ENCODE peak calls at places on chromosome 13, in seven cellular contexts. R is keratinocyte, X is colonic mucosa, N is mammary epithelial cell, V is thyroid gland, B is GM23248, E is mucosa of descending colon. F is an unnamed sample.

GRCh38 chr13:23770428-23770827 is 118.8 kb downstream of the MIPEP start:
- DNase-seq in R (no peak), X (no peak), N (no peak), V (no peak), B (no peak), E (no peak), F (no peak)

GRCh38 chr13:34555988-34556387 is 386.1 kb upstream of the NBEA start:
- DNase-seq in R (no peak), X (no peak), N (no peak), V (no peak), B (no peak), E (no peak), F (no peak)

GRCh38 chr13:61918841-61919240 is 503.2 kb upstream of the PCDH20 start:
- DNase-seq in R (no peak), X (no peak), N (no peak), V (no peak), B (no peak), E (no peak), F (no peak)

GRCh38 chr13:75913925-75914324 is 277.8 kb downstream of the LMO7 start:
- DNase-seq in R (no peak), X (no peak), N (no peak), V (no peak), B (no peak), E (no peak), F (no peak)

GRCh38 chr13:76286178-76286577 is 600.0 kb downstream of the KCTD12 start:
- DNase-seq in R (no peak), X (no peak), N (no peak), V (no peak), B (peak; percentile 50), E (no peak), F (no peak)

GRCh38 chr13:73731564-73731963 is 402.6 kb downstream of the KLF12 start:
- DNase-seq in R (no peak), X (no peak), N (no peak), V (no peak), B (no peak), E (no peak), F (no peak)

GRCh38 chr13:36158606-36159005 is 27.4 kb upstream of the DCLK1 start:
- DNase-seq in R (no peak), X (no peak), N (peak; percentile 43), V (no peak), B (no peak), E (no peak), F (peak; percentile 58)

GRCh38 chr13:76271728-76272232 is 614.4 kb downstream of the KCTD12 start:
- DNase-seq in R (no peak), X (no peak), N (no peak), V (no peak), B (no peak), E (no peak), F (no peak)

GRCh38 chr13:50529154-50529882 is 314.2 kb downstream of the DLEU7 start:
- DNase-seq in R (peak; percentile 26), X (peak; percentile 90), N (peak; percentile 86), V (peak; percentile 98), B (peak; percentile 92), E (peak; percentile 91), F (no peak)

GRCh38 chr13:67623630-67624029 is 393.5 kb upstream of the PCDH9 start:
- DNase-seq in R (no peak), X (no peak), N (no peak), V (no peak), B (no peak), E (no peak), F (no peak)

GRCh38 chr13:27086599-27087265 is 84.9 kb downstream of the USP12 start:
- DNase-seq in R (no peak), X (no peak), N (no peak), V (no peak), B (no peak), E (no peak), F (no peak)

DNA sequence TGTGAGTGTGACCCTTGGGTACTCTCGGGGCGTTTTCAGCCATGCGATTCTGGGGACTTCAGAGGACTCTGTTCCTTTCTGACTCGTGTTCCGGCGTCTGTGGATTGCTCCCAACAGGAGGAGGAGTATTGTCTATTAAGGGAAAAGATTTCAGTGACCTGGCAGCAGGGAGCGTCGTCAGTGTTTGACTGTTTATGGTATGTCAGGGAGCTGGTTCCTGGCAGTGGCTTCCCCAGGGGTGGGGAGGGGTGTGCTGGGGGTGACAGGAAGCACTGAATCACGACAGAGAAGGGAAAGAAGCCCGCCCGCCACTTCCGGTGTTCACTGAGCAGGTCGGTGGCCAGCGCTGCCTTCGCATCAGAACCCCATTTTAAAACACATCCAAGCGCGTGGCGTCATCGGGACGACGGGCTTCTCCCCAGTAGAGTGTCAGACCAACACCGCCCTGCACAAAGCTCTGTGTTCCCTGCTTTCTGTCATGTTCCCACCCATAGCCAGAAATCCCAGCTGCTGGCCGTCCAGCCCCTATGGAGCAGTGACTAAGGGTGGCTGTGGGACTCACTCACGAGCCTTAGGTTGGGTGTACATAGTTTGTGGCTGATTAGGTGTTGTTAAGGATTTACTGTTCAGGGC is 33.8 kb downstream of the COL4A2 start:
- DNase-seq in R (no peak), X (peak; percentile 54), N (peak; percentile 53), V (peak; percentile 37), B (peak; percentile 65), E (peak; percentile 59), F (no peak)
- H3K4me3 ChIP-seq in R (no peak overlapping the region), X (no peak overlapping the region), N (no peak overlapping the region), V (no peak overlapping the region), B (peak overlapping the region; percentile 15), E (no peak overlapping the region), F (no peak overlapping the region)

GRCh38 chr13:40514797-40515196 is 151.6 kb downstream of the FOXO1 start:
- DNase-seq in R (no peak), X (no peak), N (no peak), V (no peak), B (no peak), E (no peak), F (no peak)
- H3K36me3 ChIP-seq in R (no peaks in the 10 kb centered on the region), X (no peaks in the 10 kb centered on the region), N (no peaks in the 10 kb centered on the region), V (no peaks in the 10 kb centered on the region), B (no peaks in the 10 kb centered on the region), E (no peaks in the 10 kb centered on the region), F (no peaks in the 10 kb centered on the region)

GRCh38 chr13:113187263-113187669 is 21.2 kb downstream of the PCID2 start:
- DNase-seq in R (peak; percentile 91), X (peak; percentile 50), N (peak; percentile 97), V (peak; percentile 13), B (peak; percentile 100), E (peak; percentile 45), F (peak; percentile 99)
- H3K4me3 ChIP-seq in R (no peak overlapping the region), X (no peak overlapping the region), N (no peak overlapping the region), V (no peak overlapping the region), B (peak overlapping the region; percentile 47), E (no peak overlapping the region), F (no peak overlapping the region)

GRCh38 chr13:93865235-93865634 is 614.2 kb downstream of the DCT start:
- DNase-seq in R (no peak), X (no peak), N (no peak), V (no peak), B (no peak), E (no peak), F (no peak)
- H3K36me3 ChIP-seq in R (no peaks in the 10 kb centered on the region), X (no peaks in the 10 kb centered on the region), N (no peaks in the 10 kb centered on the region), V (no peaks in the 10 kb centered on the region), B (no peaks in the 10 kb centered on the region), E (no peaks in the 10 kb centered on the region), F (no peaks in the 10 kb centered on the region)

GRCh38 chr13:33263976-33264619 is 21.5 kb downstream of the STARD13 start:
- DNase-seq in R (no peak), X (no peak), N (no peak), V (no peak), B (peak; percentile 31), E (no peak), F (no peak)
- H3K4me3 ChIP-seq in R (no peak overlapping the region), X (no peak overlapping the region), N (no peak overlapping the region), V (no peak overlapping the region), B (no peak overlapping the region), E (no peak overlapping the region), F (no peak overlapping the region)

GRCh38 chr13:45007225-45007624 is 17.9 kb downstream of the GPALPP1 start:
- DNase-seq in R (no peak), X (no peak), N (no peak), V (no peak), B (no peak), E (no peak), F (no peak)
- H3K36me3 ChIP-seq in R (peaks cover 7% of the 10 kb centered on the region), X (no peaks in the 10 kb centered on the region), N (peaks cover 27% of the 10 kb centered on the region), V (peaks cover 22% of the 10 kb centered on the region), B (peaks cover 27% of the 10 kb centered on the region), E (no peaks in the 10 kb centered on the region), F (peaks cover 2% of the 10 kb centered on the region)